ENCODE peak calls at places on chromosomes 12 and 14, in six cellular contexts. V is IMR-90, E is neuronal stem cell, B is H9, R is H1, Z is trophoblast cell. K is an unnamed sample.

GRCh38 chr14:99971929-99972747 is 93.1 kb upstream of the EVL start:
- DNase-seq in V (peak), Z (no peak), E (peak), B (no peak), R (no peak), K (peak)

GRCh38 chr14:92511472-92512247 is 1.9 kb upstream of the RIN3 start:
- DNase-seq in E (no peak), V (peak), Z (peak), B (no peak), R (no peak), K (peak)

GRCh38 chr14:72736348-72736747 is 157.6 kb downstream of the DPF3 start:
- DNase-seq in Z (no peak), E (no peak), V (peak), R (no peak), B (no peak), K (peak)

GRCh38 chr12:57716305-57716704 is 22.2 kb downstream of the AGAP2 start:
- DNase-seq in V (no peak), B (no peak), Z (no peak), E (no peak), R (peak), K (no peak)

GRCh38 chr12:46303039-46303666 is 34.3 kb upstream of the SLC38A1 start:
- DNase-seq in Z (peak), V (peak), B (no peak), R (no peak), E (no peak), K (peak)

GRCh38 chr12:19138551-19139344 is 9.2 kb downstream of the PLEKHA5 start:
- DNase-seq in B (no peak), R (no peak), E (peak), V (peak), Z (peak), K (peak)

GRCh38 chr12:89280833-89281533 is 71.3 kb downstream of the DUSP6 start:
- DNase-seq in R (no peak), B (no peak), Z (no peak), V (peak), E (no peak), K (peak)

GRCh38 chr12:31950088-31950487 is 9.1 kb upstream of the RESF1 start:
- DNase-seq in R (no peak), B (no peak), Z (no peak), V (no peak), E (no peak), K (no peak)

GRCh38 chr14:24365600-24366374 is 2.2 kb upstream of the NFATC4 start:
- DNase-seq in Z (peak), B (peak), E (peak), V (peak), R (peak), K (peak)

GRCh38 chr12:112468041-112468440 is 49.3 kb downstream of the PTPN11 start:
- DNase-seq in V (no peak), B (no peak), Z (no peak), E (no peak), R (no peak), K (no peak)

GRCh38 chr12:24045816-24046257 is 96.4 kb upstream of the SOX5 start:
- DNase-seq in B (no peak), R (no peak), E (no peak), V (peak), Z (no peak), K (peak)

GRCh38 chr12:4866288-4866687 is 43.4 kb upstream of the KCNA1 start:
- DNase-seq in R (no peak), V (no peak), Z (no peak), B (no peak), E (no peak), K (no peak)

GRCh38 chr14:23787436-23787835 is 151.3 kb downstream of the DHRS2 start:
- DNase-seq in R (no peak), E (no peak), Z (no peak), V (no peak), B (no peak), K (no peak)

GRCh38 chr14:100147181-100147631 is 12.2 kb downstream of the DEGS2 start:
- DNase-seq in B (no peak), E (no peak), R (no peak), V (no peak), Z (no peak), K (no peak)

GRCh38 chr12:68910128-68910527 is 22.8 kb downstream of the CPM start:
- DNase-seq in R (no peak), B (no peak), V (peak), Z (no peak), E (no peak), K (peak)

GRCh38 chr12:88227871-88228270 is 85.8 kb downstream of the TMTC3 start:
- DNase-seq in V (no peak), B (no peak), E (no peak), R (no peak), Z (no peak), K (no peak)

GRCh38 chr12:100554608-100555077 is 18.8 kb upstream of the GAS2L3 start:
- DNase-seq in B (peak), E (peak), V (peak), Z (peak), R (no peak), K (peak)

GRCh38 chr14:22570132-22570949 is 18.7 kb downstream of the DAD1 start:
- DNase-seq in Z (peak), R (peak), B (peak), E (peak), V (peak), K (peak)

GRCh38 chr12:109214131-109214530 is 95.0 kb downstream of the FOXN4 start:
- DNase-seq in R (no peak), V (no peak), Z (no peak), E (no peak), B (no peak), K (no peak)

GRCh38 chr12:72256725-72257124 is 15.4 kb upstream of the TRHDE start:
- DNase-seq in V (no peak), B (no peak), R (no peak), E (no peak), Z (no peak), K (no peak)

GRCh38 chr14:61179776-61180398 is 101.3 kb downstream of the TMEM30B start:
- DNase-seq in R (no peak), E (no peak), V (peak), B (no peak), Z (no peak), K (peak)

GRCh38 chr14:59600211-59600945 is 23.8 kb upstream of the CCDC175 start:
- DNase-seq in Z (no peak), R (no peak), E (no peak), V (peak), B (no peak), K (no peak)

GRCh38 chr14:34662558-34663088 is 32.7 kb upstream of the SNX6 start:
- DNase-seq in Z (no peak), B (no peak), E (no peak), V (no peak), R (no peak), K (no peak)

GRCh38 chr14:92392726-92393125 is 69.8 kb downstream of the SLC24A4 start:
- DNase-seq in V (no peak), B (no peak), E (no peak), Z (no peak), R (no peak), K (no peak)

GRCh38 chr14:47040490-47040889 is 388.9 kb upstream of the RPL10L start:
- DNase-seq in B (peak), R (no peak), E (peak), V (no peak), Z (no peak), K (peak)

GRCh38 chr14:100045687-100046344 is 19.4 kb upstream of the EVL start:
- DNase-seq in Z (no peak), V (no peak), B (no peak), E (no peak), R (no peak), K (no peak)

GRCh38 chr12:46389130-46389616 is 16.6 kb upstream of the SLC38A2 start:
- DNase-seq in V (peak), R (no peak), Z (no peak), E (no peak), B (no peak), K (peak)

GRCh38 chr12:53340398-53340797 is 4.2 kb upstream of the SP7 start:
- DNase-seq in Z (no peak), R (no peak), E (no peak), V (no peak), B (no peak), K (no peak)

GRCh38 chr14:68691031-68691864 is 101.6 kb downstream of the ZFP36L1 start:
- DNase-seq in B (peak), V (no peak), E (peak), Z (no peak), R (peak), K (no peak)

GRCh38 chr12:130104114-130104513 is 58.1 kb upstream of the FZD10 start:
- DNase-seq in R (no peak), V (no peak), Z (no peak), B (no peak), E (no peak), K (no peak)

GRCh38 chr14:95725685-95726336 is 11.9 kb upstream of the TCL1A start:
- DNase-seq in Z (no peak), R (peak), B (no peak), V (no peak), E (no peak), K (no peak)

GRCh38 chr14:95727084-95727700 is 13.3 kb upstream of the TCL1A start:
- DNase-seq in B (no peak), V (no peak), Z (no peak), R (peak), E (no peak), K (no peak)

GRCh38 chr14:95733212-95733611 is 19.3 kb upstream of the TCL1A start:
- DNase-seq in B (no peak), E (no peak), V (no peak), Z (no peak), R (peak), K (no peak)

DNA sequence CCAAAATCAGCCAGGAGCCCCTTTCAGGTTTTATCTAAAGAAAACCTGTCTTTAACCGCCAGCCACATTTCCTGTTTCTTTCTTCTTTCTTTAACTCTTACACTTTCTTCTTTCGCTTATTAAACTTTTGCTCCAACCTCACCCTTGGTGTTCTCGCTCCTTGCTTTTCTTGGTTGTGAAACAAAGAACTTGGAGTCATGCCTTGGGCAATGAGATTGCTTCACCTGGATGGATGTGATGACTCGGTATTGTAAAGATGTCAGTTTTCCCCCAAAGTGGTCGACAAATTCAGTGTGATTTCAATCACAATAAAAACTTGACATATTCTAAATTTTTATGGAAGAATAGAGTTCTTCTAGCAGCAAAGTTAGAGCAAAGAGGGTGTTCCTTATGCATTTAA is 16.2 kb upstream of the TCL1A start:
- DNase-seq in E (no peak), V (no peak), R (no peak), B (no peak), Z (peak), K (no peak)
- H4K91ac ChIP-seq in E (no peak), V (no peak), R (no peak), B (no peak), Z (no peak), K (no peak)

GRCh38 chr12:6694701-6695100 is 5.5 kb upstream of the ZNF384 start:
- DNase-seq in Z (no peak), B (no peak), R (no peak), V (no peak), E (no peak), K (no peak)
- H3K18ac ChIP-seq in Z (no peak), B (no peak), R (no peak), V (no peak), E (no peak), K (no peak)

GRCh38 chr12:67056329-67056728 is 212.8 kb upstream of the CAND1 start:
- DNase-seq in B (no peak), E (no peak), V (no peak), Z (peak), R (no peak), K (no peak)
- H4K91ac ChIP-seq in B (no peak), E (no peak), V (no peak), Z (no peak), R (no peak), K (no peak)

GRCh38 chr14:88547386-88547780 is 7.4 kb downstream of the PTPN21 start:
- DNase-seq in B (no peak), V (no peak), R (no peak), Z (no peak), E (no peak), K (no peak)
- H3K18ac ChIP-seq in B (no peak), V (no peak), R (no peak), Z (no peak), E (no peak), K (no peak)